ENCODE peak calls at places on chromosome 20, in eight cellular contexts. V is HT1080; W is heart right ventricle; Y is central memory CD4-positive, alpha-beta T cell; O is MV-4-11; Q is CD8-positive, alpha-beta memory T cell; P is GDM1; T is neuronal stem cell. X is an unnamed sample.

GRCh38 chr20:47358672-47359532 is 2.4 kb upstream of the ZMYND8 start:
- DNase-seq in V (peak), W (peak), Y (no peak), O (peak), Q (no peak), P (no peak), T (no peak), X (peak)

GRCh38 chr20:49909499-49910339 is 5.6 kb downstream of the SPATA2 start:
- DNase-seq in V (no peak), W (peak), Y (no peak), O (no peak), Q (no peak), P (no peak), T (no peak), X (peak)

GRCh38 chr20:22684072-22684762 is 99.8 kb upstream of the FOXA2 start:
- DNase-seq in V (peak), W (peak), Y (no peak), O (peak), Q (no peak), P (peak), T (peak), X (peak)

GRCh38 chr20:23106271-23106851 is 20.2 kb upstream of the CD93 start:
- DNase-seq in V (no peak), W (peak), Y (no peak), O (no peak), Q (no peak), P (no peak), T (no peak), X (no peak)

GRCh38 chr20:29743101-29743931 is 1514.1 kb upstream of the DEFB115 start:
- DNase-seq in V (no peak), W (no peak), Y (no peak), O (no peak), Q (no peak), P (no peak), T (no peak), X (no peak)

GRCh38 chr20:33658929-33659328 is 3.2 kb upstream of the C20orf144 start:
- DNase-seq in V (no peak), W (no peak), Y (no peak), O (no peak), Q (no peak), P (no peak), T (no peak), X (no peak)

GRCh38 chr20:55386686-55387085 is 618.6 kb downstream of the CBLN4 start:
- DNase-seq in V (peak), W (no peak), Y (no peak), O (no peak), Q (no peak), P (no peak), T (no peak), X (no peak)

GRCh38 chr20:23782366-23782983 is 31.7 kb upstream of the CST1 start:
- DNase-seq in V (peak), W (peak), Y (no peak), O (peak), Q (no peak), P (peak), T (no peak), X (no peak)

GRCh38 chr20:15240801-15241200 is 903.4 kb upstream of the FLRT3 start:
- DNase-seq in V (no peak), W (no peak), Y (no peak), O (no peak), Q (no peak), P (no peak), T (no peak), X (no peak)

GRCh38 chr20:6130045-6130444 is 7.2 kb upstream of the FERMT1 start:
- DNase-seq in V (no peak), W (no peak), Y (no peak), O (no peak), Q (no peak), P (no peak), T (no peak), X (no peak)

GRCh38 chr20:49821850-49822249 is 9.2 kb downstream of the SLC9A8 start:
- DNase-seq in V (peak), W (peak), Y (no peak), O (no peak), Q (no peak), P (no peak), T (no peak), X (no peak)

GRCh38 chr20:49455691-49456090 is 26.8 kb downstream of the KCNB1 start:
- DNase-seq in V (no peak), W (no peak), Y (no peak), O (no peak), Q (no peak), P (no peak), T (no peak), X (no peak)

GRCh38 chr20:19110285-19110684 is 102.2 kb upstream of the SLC24A3 start:
- DNase-seq in V (no peak), W (no peak), Y (no peak), O (no peak), Q (no peak), P (no peak), T (no peak), X (no peak)

GRCh38 chr20:48153523-48153922 is 368.2 kb upstream of the SULF2 start:
- DNase-seq in V (no peak), W (no peak), Y (no peak), O (no peak), Q (no peak), P (no peak), T (no peak), X (no peak)

GRCh38 chr20:62723351-62723750 is 14.7 kb downstream of the NTSR1 start:
- DNase-seq in V (peak), W (no peak), Y (no peak), O (no peak), Q (no peak), P (no peak), T (no peak), X (peak)

GRCh38 chr20:8624616-8625015 is 444.3 kb upstream of the PLCB4 start:
- DNase-seq in V (no peak), W (no peak), Y (no peak), O (no peak), Q (no peak), P (no peak), T (no peak), X (no peak)

X was measured in left colon.